ENCODE peak calls at places on chromosomes 4 and X, in four cellular contexts. R is germinal center, D is GM12865, G is NCI-H187 treated with DMSO at 0.1 percent for 48 hours. X is an unnamed sample.

GRCh38 chr4:4368821-4369580 is 17.9 kb upstream of the NSG1 start:
- DNase-seq in R (no peak), D (no peak), G (no peak), X (no peak)

GRCh38 chr4:61182915-61183314 is 17.2 kb upstream of the ADGRL3 start:
- DNase-seq in R (no peak), G (no peak), D (no peak), X (no peak)

GRCh38 chr4:38242822-38243384 is 282.7 kb downstream of the PTTG2 start:
- DNase-seq in G (no peak), R (no peak), D (no peak), X (no peak)

GRCh38 chr4:158805628-158806471 is 37.0 kb downstream of the FNIP2 start:
- DNase-seq in R (no peak), G (no peak), D (no peak), X (no peak)

GRCh38 chrX:110310000-110310790 is 7.7 kb downstream of the AMMECR1 start:
- DNase-seq in D (no peak), G (peak), R (no peak), X (no peak)

GRCh38 chr4:52780627-52781354 is 29.6 kb upstream of the ERVMER34-1 start:
- DNase-seq in R (no peak), D (no peak), G (no peak), X (no peak)

GRCh38 chrX:1242901-1243402 is 25.7 kb upstream of the CSF2RA start:
- DNase-seq in R (no peak), D (peak), G (no peak), X (no peak)

GRCh38 chr4:185201983-185202962 is 1.5 kb downstream of the CFAP97 start:
- DNase-seq in G (no peak), D (peak), R (no peak), X (no peak)

GRCh38 chr4:169270156-169270809 is 473 bp downstream of the SH3RF1 start:
- DNase-seq in G (no peak), D (peak), R (peak), X (no peak)

GRCh38 chr4:55176497-55176896 is 51.1 kb upstream of the KDR start:
- DNase-seq in G (no peak), R (no peak), D (no peak), X (no peak)

GRCh38 chr4:17584502-17585213 is 7.7 kb downstream of the LAP3 start:
- DNase-seq in D (no peak), G (no peak), R (no peak), X (no peak)

GRCh38 chr4:113153529-113154101 is 104.2 kb downstream of the ANK2 start:
- DNase-seq in R (no peak), G (peak), D (no peak), X (no peak)

GRCh38 chr4:169024762-169025161 is 14.7 kb upstream of the CBR4 start:
- DNase-seq in R (peak), D (peak), G (no peak), X (no peak)

GRCh38 chrX:45852884-45853283 is 652.2 kb upstream of the DIPK2B start:
- DNase-seq in R (no peak), G (no peak), D (no peak), X (no peak)

GRCh38 chr4:153067376-153067775 is 131.3 kb downstream of the FHDC1 start:
- DNase-seq in D (no peak), G (no peak), R (no peak), X (no peak)

GRCh38 chr4:128916832-128917231 is 107.3 kb downstream of the JADE1 start:
- DNase-seq in D (peak), G (no peak), R (peak), X (no peak)

X was measured in mesenteric fat pad.